ENCODE peak calls at places on chromosomes 12 and 14, in four cellular contexts. A is AG04450, J is fibroblast of mammary gland, N is A172. P is an unnamed sample.

GRCh38 chr14:104724981-104725771 is 1.1 kb downstream of the ADSS1 start:
- DNase-seq in A (no peak), J (peak), N (no peak), P (no peak)

GRCh38 chr14:61569308-61569707 is 126.0 kb upstream of the HIF1A start:
- DNase-seq in A (no peak), J (no peak), N (no peak), P (peak)

GRCh38 chr14:79575032-79575431 is 636.3 kb downstream of the DIO2 start:
- DNase-seq in A (no peak), J (no peak), N (no peak), P (no peak)

GRCh38 chr12:46221255-46222128 is 47.4 kb downstream of the SLC38A1 start:
- DNase-seq in A (no peak), J (peak), N (peak), P (no peak)

GRCh38 chr12:68224613-68225285 is 861 bp downstream of the IL26 start:
- DNase-seq in A (no peak), J (peak), N (no peak), P (no peak)

GRCh38 chr12:83573676-83574075 is 887.0 kb downstream of the TMTC2 start:
- DNase-seq in A (no peak), J (peak), N (peak), P (peak)

GRCh38 chr12:106527356-106527755 is 55.4 kb upstream of the RFX4 start:
- DNase-seq in A (no peak), J (no peak), N (peak), P (no peak)

GRCh38 chr12:27818421-27818918 is 38.4 kb upstream of the MANSC4 start:
- DNase-seq in A (no peak), J (no peak), N (no peak), P (peak)

GRCh38 chr12:26032719-26033241 is 74.3 kb downstream of the RASSF8 start:
- DNase-seq in A (no peak), J (peak), N (no peak), P (no peak)

GRCh38 chr12:85461127-85461526 is 181.1 kb downstream of the ALX1 start:
- DNase-seq in A (no peak), J (no peak), N (no peak), P (no peak)

GRCh38 chr14:60349663-60350365 is 100.8 kb downstream of the PPM1A start:
- DNase-seq in A (peak), J (peak), N (peak), P (peak)

GRCh38 chr12:59973515-59973914 is 377.7 kb downstream of the SLC16A7 start:
- DNase-seq in A (no peak), J (peak), N (peak), P (peak)

GRCh38 chr14:58100735-58101368 is 51.2 kb downstream of the ARMH4 start:
- DNase-seq in A (peak), J (peak), N (no peak), P (no peak)

GRCh38 chr14:25150401-25150800 is 100.5 kb upstream of the STXBP6 start:
- DNase-seq in A (no peak), J (peak), N (no peak), P (no peak)

GRCh38 chr14:88667555-88668273 is 104.9 kb downstream of the ZC3H14 start:
- DNase-seq in A (peak), J (peak), N (peak), P (peak)

GRCh38 chr12:80120994-80121393 is 21.7 kb downstream of the OTOGL start:
- DNase-seq in A (no peak), J (no peak), N (no peak), P (no peak)

GRCh38 chr12:53224268-53224896 is 7.6 kb downstream of the RARG start:
- DNase-seq in A (no peak), J (no peak), N (no peak), P (no peak)